ENCODE peak calls at places on chromosomes 5 and 9, in seven cellular contexts. L is foreskin fibroblast; E is CD8-positive, alpha-beta T cell; D is brain microvascular endothelial cell; G is fibroblast of lung; F is PC-3; K is upper lobe of left lung. J is an unnamed sample.

GRCh38 chr5:68086857-68087256 is 128.7 kb upstream of the PIK3R1 start:
- DNase-seq in G (peak), L (peak), E (no peak), D (peak), F (no peak), K (peak), J (peak)

GRCh38 chr5:80554646-80555045 is 15.4 kb downstream of the ANKRD34B start:
- DNase-seq in G (no peak), F (no peak), E (no peak), L (no peak), K (no peak), D (no peak), J (no peak)

GRCh38 chr9:121902483-121903135 is 190.5 kb downstream of the TTLL11 start:
- DNase-seq in F (no peak), L (peak), E (no peak), G (peak), K (no peak), D (peak), J (no peak)

GRCh38 chr5:180557201-180557809 is 34.0 kb downstream of the SCGB3A1 start:
- DNase-seq in E (no peak), K (no peak), D (no peak), G (peak), F (peak), L (peak), J (no peak)

GRCh38 chr5:16894236-16895057 is 41.6 kb downstream of the MYO10 start:
- DNase-seq in F (peak), K (peak), D (peak), E (no peak), G (peak), L (peak), J (peak)

GRCh38 chr9:17342696-17343095 is 207.9 kb downstream of the CNTLN start:
- DNase-seq in K (no peak), L (no peak), G (no peak), F (no peak), D (no peak), E (no peak), J (peak)

GRCh38 chr9:115225459-115226116 is 107.6 kb upstream of the TNC start:
- DNase-seq in K (no peak), D (no peak), G (no peak), F (no peak), E (no peak), L (no peak), J (no peak)

GRCh38 chr5:149962040-149962439 is 1.5 kb downstream of the SLC26A2 start:
- DNase-seq in E (no peak), F (peak), D (peak), L (peak), G (peak), K (no peak), J (no peak)

GRCh38 chr5:122906768-122907167 is 61.4 kb downstream of the SNX24 start:
- DNase-seq in D (peak), G (peak), K (no peak), F (no peak), E (no peak), L (peak), J (no peak)

GRCh38 chr9:21415492-21416267 is 6.8 kb downstream of the IFNA8 start:
- DNase-seq in G (peak), D (no peak), K (no peak), F (peak), E (no peak), L (peak), J (peak)

GRCh38 chr9:95506692-95507455 is 9.9 kb downstream of the PTCH1 start:
- DNase-seq in E (peak), G (peak), D (peak), L (peak), K (peak), F (peak), J (no peak)

GRCh38 chr5:77635617-77636422 is 2.7 kb downstream of the OTP start:
- DNase-seq in L (no peak), G (no peak), K (no peak), F (peak), D (no peak), E (no peak), J (no peak)

GRCh38 chr9:126320158-126320922 is 6.3 kb upstream of the MVB12B start:
- DNase-seq in G (no peak), D (no peak), K (no peak), E (no peak), L (no peak), F (no peak), J (no peak)

GRCh38 chr5:66993448-66993847 is 203.2 kb downstream of the CD180 start:
- DNase-seq in K (no peak), L (no peak), G (no peak), E (no peak), F (no peak), D (no peak), J (no peak)

GRCh38 chr5:172245823-172246222 is 37.7 kb downstream of the UBTD2 start:
- DNase-seq in D (no peak), K (no peak), L (peak), G (peak), F (no peak), E (no peak), J (no peak)

GRCh38 chr5:177607452-177608192 is 7.7 kb downstream of the B4GALT7 start:
- DNase-seq in L (peak), G (peak), E (peak), F (peak), K (peak), D (peak), J (no peak)

GRCh38 chr5:167166696-167167095 is 1124.7 kb upstream of the WWC1 start:
- DNase-seq in G (no peak), L (no peak), D (no peak), E (no peak), K (no peak), F (no peak), J (no peak)

GRCh38 chr5:55934117-55934613 is 60.6 kb downstream of the IL6ST start:
- DNase-seq in L (peak), D (no peak), F (peak), K (peak), G (peak), E (no peak), J (no peak)

GRCh38 chr5:74313896-74314295 is 326.6 kb downstream of the ENC1 start:
- DNase-seq in K (no peak), D (no peak), G (peak), E (no peak), L (no peak), F (no peak), J (no peak)

GRCh38 chr9:18791074-18791473 is 241.9 kb downstream of the SAXO1 start:
- DNase-seq in F (peak), D (peak), L (no peak), E (no peak), G (no peak), K (no peak), J (no peak)

GRCh38 chr5:118996098-118996497 is 7.8 kb upstream of the DTWD2 start:
- DNase-seq in F (no peak), D (no peak), G (no peak), L (no peak), K (no peak), E (no peak), J (no peak)

GRCh38 chr5:18487928-18488480 is 853.7 kb downstream of the TAF11L14 start:
- DNase-seq in F (no peak), L (no peak), D (no peak), K (peak), E (no peak), G (peak), J (peak)

GRCh38 chr9:73146113-73146815 is 5.4 kb upstream of the ANXA1 start:
- DNase-seq in G (no peak), K (no peak), E (no peak), L (no peak), D (no peak), F (no peak), J (no peak)

GRCh38 chr9:73148447-73148937 is 3.2 kb upstream of the ANXA1 start:
- DNase-seq in F (peak), K (no peak), L (peak), G (peak), D (no peak), E (no peak), J (no peak)

GRCh38 chr9:73152445-73152844 is 780 bp downstream of the ANXA1 start:
- DNase-seq in L (peak), K (no peak), D (no peak), F (peak), G (peak), E (no peak), J (no peak)

GRCh38 chr9:73151653-73152382 is at the start of gene ANXA1:
- DNase-seq in L (peak), F (peak), E (no peak), K (no peak), G (peak), D (peak), J (no peak)

GRCh38 chr9:73149371-73150067 is 2.1 kb upstream of the ANXA1 start:
- DNase-seq in G (peak), K (no peak), F (peak), D (peak), L (peak), E (no peak), J (peak)
- H3K4me3 ChIP-seq in G (peak), K (no peak), F (peak), D (peak), L (no peak), E (no peak), J (peak)

GRCh38 chr5:12272389-12272788 is 368.1 kb upstream of the CTNND2 start:
- DNase-seq in K (no peak), D (no peak), G (peak), F (peak), E (no peak), L (no peak), J (no peak)
- TF ChIP-seq CTCF in K (no peak), D (peak), G (no peak), F (peak), E (no peak), L (no peak), J (peak)

GRCh38 chr5:34656001-34656699 is at the start of gene RAI14:
- DNase-seq in F (peak), D (peak), L (peak), K (peak), E (peak), G (peak), J (no peak)

GRCh38 chr5:34656700-34657549 is 797 bp downstream of the RAI14 start:
- DNase-seq in D (no peak), E (no peak), F (peak), L (peak), K (no peak), G (peak), J (no peak)

GRCh38 chr5:34659168-34659567 is 3.0 kb downstream of the RAI14 start:
- DNase-seq in E (no peak), F (no peak), L (peak), G (no peak), K (no peak), D (no peak), J (no peak)

GRCh38 chr5:34658023-34658422 is 1.9 kb downstream of the RAI14 start:
- DNase-seq in L (peak), K (no peak), E (no peak), F (peak), G (peak), D (peak), J (no peak)

DNA sequence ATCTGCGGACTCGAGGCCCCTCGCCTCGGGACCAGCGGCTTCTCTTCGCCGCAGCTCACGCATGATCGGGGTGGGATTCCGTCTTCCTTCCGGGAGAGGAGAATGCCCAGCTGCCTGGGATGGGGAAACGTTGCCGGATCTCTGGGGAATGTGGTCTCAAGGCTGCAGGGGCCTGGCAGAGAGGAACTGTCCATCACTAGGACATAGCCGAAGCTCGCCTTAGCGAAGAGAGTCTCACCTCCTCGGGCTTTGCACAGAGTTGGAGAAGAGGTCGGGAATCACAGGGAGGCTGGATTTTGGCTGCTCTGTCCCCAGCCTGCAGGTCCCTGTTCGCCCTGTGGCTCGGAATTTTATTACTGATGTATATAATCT is 1.4 kb downstream of the RAI14 start:
- DNase-seq in L (peak), E (no peak), F (peak), D (no peak), G (peak), K (peak), J (no peak)
- H3K4me3 ChIP-seq in L (peak), E (peak), F (peak), D (peak), G (peak), K (peak), J (peak)

GRCh38 chr5:136028782-136029742 is at the start of gene TGFBI:
- DNase-seq in L (peak), K (peak), G (peak), E (no peak), D (no peak), F (peak), J (no peak)
- TF ChIP-seq CTCF in L (no peak), K (no peak), G (no peak), E (no peak), D (peak), F (no peak), J (peak)

GRCh38 chr5:174724484-174725260 is at the start of gene MSX2:
- DNase-seq in G (peak), D (peak), K (peak), F (peak), E (no peak), L (peak), J (peak)
- H3K4me3 ChIP-seq in G (peak), D (peak), K (peak), F (peak), E (no peak), L (peak), J (peak)

J was measured in retinal pigment epithelial cell.